ENCODE peak calls at places on chromosomes 16 and 17, in six cellular contexts. One of them, this sample, is unnamed.

GRCh38 chr17:80377798-80378197 is 37.2 kb upstream of the ENDOV start:
- DNase-seq in tibial artery: no peak
- DNase-seq in endodermal cell: no peak
- DNase-seq in effector memory CD4-positive, alpha-beta T cell: no peak
- DNase-seq in aorta: peak; percentile 56
- DNase-seq in H1: no peak
- DNase-seq in this sample: no peak

GRCh38 chr17:44222112-44222869 is 2.8 kb upstream of the UBTF start:
- DNase-seq in tibial artery: peak; percentile 87
- DNase-seq in endodermal cell: peak; percentile 93
- DNase-seq in effector memory CD4-positive, alpha-beta T cell: peak; percentile 45
- DNase-seq in aorta: peak; percentile 91
- DNase-seq in H1: peak; percentile 75
- DNase-seq in this sample: peak; percentile 88

GRCh38 chr17:47629826-47630225 is 19.9 kb upstream of the KPNB1 start:
- DNase-seq in tibial artery: no peak
- DNase-seq in endodermal cell: no peak
- DNase-seq in effector memory CD4-positive, alpha-beta T cell: no peak
- DNase-seq in aorta: no peak
- DNase-seq in H1: no peak
- DNase-seq in this sample: no peak

GRCh38 chr17:29179232-29180036 is 764 bp downstream of the MYO18A start:
- DNase-seq in tibial artery: no peak
- DNase-seq in endodermal cell: peak; percentile 98
- DNase-seq in effector memory CD4-positive, alpha-beta T cell: no peak
- DNase-seq in aorta: no peak
- DNase-seq in H1: peak; percentile 91
- DNase-seq in this sample: no peak

GRCh38 chr17:58335779-58336455 is 7.3 kb upstream of the TSPOAP1 start:
- DNase-seq in tibial artery: no peak
- DNase-seq in endodermal cell: peak; percentile 53
- DNase-seq in effector memory CD4-positive, alpha-beta T cell: peak; percentile 65
- DNase-seq in aorta: peak; percentile 52
- DNase-seq in H1: no peak
- DNase-seq in this sample: no peak

GRCh38 chr17:45052052-45052772 is 780 bp upstream of the DCAKD start:
- DNase-seq in tibial artery: peak; percentile 39
- DNase-seq in endodermal cell: peak; percentile 85
- DNase-seq in effector memory CD4-positive, alpha-beta T cell: peak; percentile 44
- DNase-seq in aorta: peak; percentile 88
- DNase-seq in H1: peak; percentile 73
- DNase-seq in this sample: peak; percentile 12

GRCh38 chr17:70829876-70830275 is 660.5 kb downstream of the KCNJ2 start:
- DNase-seq in tibial artery: no peak
- DNase-seq in endodermal cell: no peak
- DNase-seq in effector memory CD4-positive, alpha-beta T cell: no peak
- DNase-seq in aorta: no peak
- DNase-seq in H1: no peak
- DNase-seq in this sample: no peak

GRCh38 chr16:48047755-48048154 is 108.0 kb downstream of the ABCC12 start:
- DNase-seq in tibial artery: no peak
- DNase-seq in endodermal cell: no peak
- DNase-seq in effector memory CD4-positive, alpha-beta T cell: no peak
- DNase-seq in aorta: no peak
- DNase-seq in H1: no peak
- DNase-seq in this sample: no peak

GRCh38 chr16:87864331-87864989 is 4.8 kb downstream of the SLC7A5 start:
- DNase-seq in tibial artery: no peak
- DNase-seq in endodermal cell: no peak
- DNase-seq in effector memory CD4-positive, alpha-beta T cell: no peak
- DNase-seq in aorta: no peak
- DNase-seq in H1: no peak
- DNase-seq in this sample: no peak

GRCh38 chr16:11093578-11094074 is 149.3 kb downstream of the CLEC16A start:
- DNase-seq in tibial artery: no peak
- DNase-seq in endodermal cell: no peak
- DNase-seq in effector memory CD4-positive, alpha-beta T cell: no peak
- DNase-seq in aorta: no peak
- DNase-seq in H1: no peak
- DNase-seq in this sample: no peak

GRCh38 chr17:17868637-17869522 is 32.1 kb upstream of the SREBF1 start:
- DNase-seq in tibial artery: no peak
- DNase-seq in endodermal cell: peak; percentile 75
- DNase-seq in effector memory CD4-positive, alpha-beta T cell: no peak
- DNase-seq in aorta: no peak
- DNase-seq in H1: no peak
- DNase-seq in this sample: no peak

GRCh38 chr16:75289189-75289588 is 37.8 kb upstream of the BCAR1 start:
- DNase-seq in tibial artery: no peak
- DNase-seq in endodermal cell: peak; percentile 79
- DNase-seq in effector memory CD4-positive, alpha-beta T cell: no peak
- DNase-seq in aorta: no peak
- DNase-seq in H1: no peak
- DNase-seq in this sample: no peak

GRCh38 chr16:84119368-84119767 is 2.6 kb upstream of the MBTPS1 start:
- DNase-seq in tibial artery: no peak
- DNase-seq in endodermal cell: no peak
- DNase-seq in effector memory CD4-positive, alpha-beta T cell: no peak
- DNase-seq in aorta: no peak
- DNase-seq in H1: no peak
- DNase-seq in this sample: no peak

GRCh38 chr17:9211133-9211765 is 189.9 kb downstream of the NTN1 start:
- DNase-seq in tibial artery: no peak
- DNase-seq in endodermal cell: peak; percentile 67
- DNase-seq in effector memory CD4-positive, alpha-beta T cell: no peak
- DNase-seq in aorta: no peak
- DNase-seq in H1: no peak
- DNase-seq in this sample: no peak

GRCh38 chr16:72536673-72537435 is 364.9 kb upstream of the PMFBP1 start:
- DNase-seq in tibial artery: no peak
- DNase-seq in endodermal cell: no peak
- DNase-seq in effector memory CD4-positive, alpha-beta T cell: no peak
- DNase-seq in aorta: no peak
- DNase-seq in H1: no peak
- DNase-seq in this sample: no peak

GRCh38 chr16:19883296-19883951 is 1.2 kb downstream of the GPRC5B start:
- DNase-seq in tibial artery: peak; percentile 35
- DNase-seq in endodermal cell: peak; percentile 87
- DNase-seq in effector memory CD4-positive, alpha-beta T cell: no peak
- DNase-seq in aorta: peak; percentile 80
- DNase-seq in H1: peak; percentile 71
- DNase-seq in this sample: peak; percentile 84

GRCh38 chr16:56931253-56931768 is 631 bp upstream of the HERPUD1 start:
- DNase-seq in tibial artery: peak; percentile 31
- DNase-seq in endodermal cell: no peak
- DNase-seq in effector memory CD4-positive, alpha-beta T cell: no peak
- DNase-seq in aorta: peak; percentile 76
- DNase-seq in H1: peak; percentile 51
- DNase-seq in this sample: no peak

GRCh38 chr17:8189041-8189710 is 804 bp downstream of the BORCS6 start:
- DNase-seq in tibial artery: no peak
- DNase-seq in endodermal cell: peak; percentile 76
- DNase-seq in effector memory CD4-positive, alpha-beta T cell: no peak
- DNase-seq in aorta: no peak
- DNase-seq in H1: peak; percentile 54
- DNase-seq in this sample: no peak

GRCh38 chr16:23516366-23517137 is 6.3 kb upstream of the GGA2 start:
- DNase-seq in tibial artery: no peak
- DNase-seq in endodermal cell: no peak
- DNase-seq in effector memory CD4-positive, alpha-beta T cell: no peak
- DNase-seq in aorta: no peak
- DNase-seq in H1: no peak
- DNase-seq in this sample: no peak

GRCh38 chr16:15677447-15677846 is 27.4 kb downstream of the NDE1 start:
- DNase-seq in tibial artery: no peak
- DNase-seq in endodermal cell: no peak
- DNase-seq in effector memory CD4-positive, alpha-beta T cell: no peak
- DNase-seq in aorta: no peak
- DNase-seq in H1: no peak
- DNase-seq in this sample: no peak

GRCh38 chr16:77844801-77845200 is 56.4 kb downstream of the VAT1L start:
- DNase-seq in tibial artery: no peak
- DNase-seq in endodermal cell: no peak
- DNase-seq in effector memory CD4-positive, alpha-beta T cell: no peak
- DNase-seq in aorta: no peak
- DNase-seq in H1: no peak
- DNase-seq in this sample: no peak

GRCh38 chr16:79316004-79316458 is 284.5 kb downstream of the MAF start:
- DNase-seq in tibial artery: no peak
- DNase-seq in endodermal cell: no peak
- DNase-seq in effector memory CD4-positive, alpha-beta T cell: no peak
- DNase-seq in aorta: no peak
- DNase-seq in H1: no peak
- DNase-seq in this sample: no peak

GRCh38 chr16:10065014-10065413 is 117.2 kb downstream of the GRIN2A start:
- DNase-seq in tibial artery: no peak
- DNase-seq in endodermal cell: no peak
- DNase-seq in effector memory CD4-positive, alpha-beta T cell: no peak
- DNase-seq in aorta: no peak
- DNase-seq in H1: no peak
- DNase-seq in this sample: no peak

GRCh38 chr16:55539049-55539448 is 27.4 kb upstream of the CAPNS2 start:
- DNase-seq in tibial artery: no peak
- DNase-seq in endodermal cell: no peak
- DNase-seq in effector memory CD4-positive, alpha-beta T cell: no peak
- DNase-seq in aorta: no peak
- DNase-seq in H1: no peak
- DNase-seq in this sample: no peak

GRCh38 chr17:15220785-15221184 is 44.3 kb downstream of the PMP22 start:
- DNase-seq in tibial artery: no peak
- DNase-seq in endodermal cell: no peak
- DNase-seq in effector memory CD4-positive, alpha-beta T cell: no peak
- DNase-seq in aorta: no peak
- DNase-seq in H1: no peak
- DNase-seq in this sample: no peak

GRCh38 chr17:4576729-4577322 is 7.5 kb upstream of the SMTNL2 start:
- DNase-seq in tibial artery: no peak
- DNase-seq in endodermal cell: peak; percentile 90
- DNase-seq in effector memory CD4-positive, alpha-beta T cell: no peak
- DNase-seq in aorta: peak; percentile 68
- DNase-seq in H1: peak; percentile 67
- DNase-seq in this sample: no peak

GRCh38 chr16:67915831-67916723 is 15.6 kb downstream of the CTRL start:
- DNase-seq in tibial artery: no peak
- DNase-seq in endodermal cell: no peak
- DNase-seq in effector memory CD4-positive, alpha-beta T cell: no peak
- DNase-seq in aorta: no peak
- DNase-seq in H1: no peak
- DNase-seq in this sample: no peak

GRCh38 chr17:41666336-41666680 is 22.4 kb upstream of the EIF1 start:
- DNase-seq in tibial artery: peak; percentile 32
- DNase-seq in endodermal cell: no peak
- DNase-seq in effector memory CD4-positive, alpha-beta T cell: peak; percentile 83
- DNase-seq in aorta: no peak
- DNase-seq in H1: no peak
- DNase-seq in this sample: no peak

GRCh38 chr16:27097671-27098275 is 31.0 kb downstream of the C16orf82 start:
- DNase-seq in tibial artery: peak; percentile 72
- DNase-seq in endodermal cell: no peak
- DNase-seq in effector memory CD4-positive, alpha-beta T cell: no peak
- DNase-seq in aorta: no peak
- DNase-seq in H1: no peak
- DNase-seq in this sample: no peak

GRCh38 chr16:53523971-53524548 is 21.1 kb upstream of the AKTIP start:
- DNase-seq in tibial artery: no peak
- DNase-seq in endodermal cell: no peak
- DNase-seq in effector memory CD4-positive, alpha-beta T cell: no peak
- DNase-seq in aorta: no peak
- DNase-seq in H1: no peak
- DNase-seq in this sample: no peak

GRCh38 chr17:74059471-74059870 is 144.0 kb upstream of the RPL38 start:
- DNase-seq in tibial artery: no peak
- DNase-seq in endodermal cell: peak; percentile 42
- DNase-seq in effector memory CD4-positive, alpha-beta T cell: no peak
- DNase-seq in aorta: no peak
- DNase-seq in H1: no peak
- DNase-seq in this sample: peak; percentile 55

GRCh38 chr17:9676742-9677387 is 31.5 kb downstream of the USP43 start:
- DNase-seq in tibial artery: no peak
- DNase-seq in endodermal cell: peak; percentile 46
- DNase-seq in effector memory CD4-positive, alpha-beta T cell: no peak
- DNase-seq in aorta: no peak
- DNase-seq in H1: no peak
- DNase-seq in this sample: no peak

GRCh38 chr16:25257956-25258855 is 561 bp upstream of the ZKSCAN2 start:
- DNase-seq in tibial artery: peak; percentile 60
- DNase-seq in endodermal cell: peak; percentile 94
- DNase-seq in effector memory CD4-positive, alpha-beta T cell: peak; percentile 73
- DNase-seq in aorta: peak; percentile 93
- DNase-seq in H1: peak; percentile 91
- DNase-seq in this sample: peak; percentile 87

GRCh38 chr17:50145532-50146229 is 4.8 kb downstream of the PPP1R9B start:
- DNase-seq in tibial artery: no peak
- DNase-seq in endodermal cell: no peak
- DNase-seq in effector memory CD4-positive, alpha-beta T cell: no peak
- DNase-seq in aorta: no peak
- DNase-seq in H1: no peak
- DNase-seq in this sample: no peak
- H3K27ac ChIP-seq in tibial artery: peak overlapping the region; percentile 91
- H3K27ac ChIP-seq in endodermal cell: no peak overlapping the region
- H3K27ac ChIP-seq in effector memory CD4-positive, alpha-beta T cell: peak overlapping the region; percentile 86
- H3K27ac ChIP-seq in aorta: peak overlapping the region; percentile 8
- H3K27ac ChIP-seq in H1: no peak overlapping the region
- H3K27ac ChIP-seq in this sample: peak overlapping the region; percentile 49

GRCh38 chr16:8370374-8371015 is 219.8 kb downstream of the TMEM114 start:
- DNase-seq in tibial artery: no peak
- DNase-seq in endodermal cell: no peak
- DNase-seq in effector memory CD4-positive, alpha-beta T cell: no peak
- DNase-seq in aorta: no peak
- DNase-seq in H1: no peak
- DNase-seq in this sample: no peak
- H3K27ac ChIP-seq in tibial artery: no peak overlapping the region
- H3K27ac ChIP-seq in endodermal cell: no peak overlapping the region
- H3K27ac ChIP-seq in effector memory CD4-positive, alpha-beta T cell: no peak overlapping the region
- H3K27ac ChIP-seq in aorta: no peak overlapping the region
- H3K27ac ChIP-seq in H1: no peak overlapping the region
- H3K27ac ChIP-seq in this sample: no peak overlapping the region

DNA sequence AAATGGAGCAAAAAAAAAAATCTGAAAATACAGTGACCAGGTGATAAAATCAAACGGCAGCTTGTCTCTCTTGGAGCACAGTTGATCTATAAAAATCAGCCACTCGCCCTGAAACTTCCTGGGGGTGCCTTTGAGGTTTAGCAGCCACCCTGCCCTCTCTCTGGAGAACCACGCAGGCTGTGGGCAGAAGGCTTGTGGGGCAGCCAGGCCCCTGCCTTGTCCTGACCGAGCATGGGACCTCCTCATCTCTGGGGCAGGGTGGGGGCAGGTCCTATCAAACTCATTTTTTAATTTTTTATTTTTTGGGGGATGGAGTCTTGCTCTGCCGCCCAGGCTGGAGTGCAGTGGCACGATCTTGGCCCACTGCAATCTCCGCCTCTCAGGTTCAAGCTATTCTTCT is 5.0 kb downstream of the TMEM238L start:
- DNase-seq in tibial artery: no peak
- DNase-seq in endodermal cell: no peak
- DNase-seq in effector memory CD4-positive, alpha-beta T cell: no peak
- DNase-seq in aorta: no peak
- DNase-seq in H1: no peak
- DNase-seq in this sample: no peak
- H3K27ac ChIP-seq in tibial artery: no peak overlapping the region
- H3K27ac ChIP-seq in endodermal cell: no peak overlapping the region
- H3K27ac ChIP-seq in effector memory CD4-positive, alpha-beta T cell: no peak overlapping the region
- H3K27ac ChIP-seq in aorta: no peak overlapping the region
- H3K27ac ChIP-seq in H1: no peak overlapping the region
- H3K27ac ChIP-seq in this sample: no peak overlapping the region

GRCh38 chr17:78144146-78144719 is 2.0 kb upstream of the C17orf99 start:
- DNase-seq in tibial artery: peak; percentile 77
- DNase-seq in endodermal cell: peak; percentile 54
- DNase-seq in effector memory CD4-positive, alpha-beta T cell: no peak
- DNase-seq in aorta: peak; percentile 92
- DNase-seq in H1: no peak
- DNase-seq in this sample: peak; percentile 84
- H3K27ac ChIP-seq in tibial artery: no peak overlapping the region
- H3K27ac ChIP-seq in endodermal cell: no peak overlapping the region
- H3K27ac ChIP-seq in effector memory CD4-positive, alpha-beta T cell: no peak overlapping the region
- H3K27ac ChIP-seq in aorta: no peak overlapping the region
- H3K27ac ChIP-seq in H1: no peak overlapping the region
- H3K27ac ChIP-seq in this sample: peak overlapping the region; percentile 56